ENCODE peak calls at places on chromosomes 2 and 18, in four cellular contexts. One of them, this sample, is unnamed.

GRCh38 chr2:50859110-50859509 is 172.8 kb downstream of the NRXN1 start:
- DNase-seq in midbrain: no peak
- DNase-seq in NCI-H1694: no peak
- DNase-seq in LoVo: no peak
- DNase-seq in this sample: no peak

GRCh38 chr2:138699421-138699820 is 80.8 kb downstream of the NXPH2 start:
- DNase-seq in midbrain: no peak
- DNase-seq in NCI-H1694: no peak
- DNase-seq in LoVo: no peak
- DNase-seq in this sample: no peak

GRCh38 chr18:25236736-25237135 is 115.2 kb downstream of the ZNF521 start:
- DNase-seq in midbrain: no peak
- DNase-seq in NCI-H1694: no peak
- DNase-seq in LoVo: no peak
- DNase-seq in this sample: no peak

GRCh38 chr18:50297621-50298442 is 10.3 kb upstream of the CXXC1 start:
- DNase-seq in midbrain: peak
- DNase-seq in NCI-H1694: no peak
- DNase-seq in LoVo: no peak
- DNase-seq in this sample: peak

GRCh38 chr2:114049280-114049679 is 159.4 kb downstream of the ACTR3 start:
- DNase-seq in midbrain: no peak
- DNase-seq in NCI-H1694: no peak
- DNase-seq in LoVo: no peak
- DNase-seq in this sample: no peak

GRCh38 chr18:34543356-34543755 is 166.7 kb upstream of the DTNA start:
- DNase-seq in midbrain: no peak
- DNase-seq in NCI-H1694: no peak
- DNase-seq in LoVo: no peak
- DNase-seq in this sample: no peak

GRCh38 chr2:239930378-239930777 is 94.8 kb downstream of the NDUFA10 start:
- DNase-seq in midbrain: no peak
- DNase-seq in NCI-H1694: no peak
- DNase-seq in LoVo: no peak
- DNase-seq in this sample: no peak

GRCh38 chr2:8676191-8676914 is 5.5 kb upstream of the ID2 start:
- DNase-seq in midbrain: peak
- DNase-seq in NCI-H1694: no peak
- DNase-seq in LoVo: no peak
- DNase-seq in this sample: no peak

GRCh38 chr2:101630224-101630949 is 67.1 kb upstream of the MAP4K4 start:
- DNase-seq in midbrain: no peak
- DNase-seq in NCI-H1694: no peak
- DNase-seq in LoVo: peak
- DNase-seq in this sample: no peak

GRCh38 chr2:42107249-42108042 is 59.6 kb downstream of the PKDCC start:
- DNase-seq in midbrain: no peak
- DNase-seq in NCI-H1694: no peak
- DNase-seq in LoVo: no peak
- DNase-seq in this sample: no peak

GRCh38 chr2:204796581-204796980 is 251.3 kb downstream of the PARD3B start:
- DNase-seq in midbrain: no peak
- DNase-seq in NCI-H1694: no peak
- DNase-seq in LoVo: no peak
- DNase-seq in this sample: no peak

GRCh38 chr2:120262761-120263428 is 10.2 kb downstream of the RALB start:
- DNase-seq in midbrain: no peak
- DNase-seq in NCI-H1694: no peak
- DNase-seq in LoVo: no peak
- DNase-seq in this sample: no peak

GRCh38 chr2:54613794-54614257 is 109.6 kb upstream of the EML6 start:
- DNase-seq in midbrain: no peak
- DNase-seq in NCI-H1694: no peak
- DNase-seq in LoVo: no peak
- DNase-seq in this sample: no peak

GRCh38 chr2:238727585-238728321 is 120.1 kb upstream of the TWIST2 start:
- DNase-seq in midbrain: no peak
- DNase-seq in NCI-H1694: no peak
- DNase-seq in LoVo: no peak
- DNase-seq in this sample: no peak

GRCh38 chr2:120320318-120320851 is 25.6 kb upstream of the INHBB start:
- DNase-seq in midbrain: no peak
- DNase-seq in NCI-H1694: no peak
- DNase-seq in LoVo: no peak
- DNase-seq in this sample: no peak

GRCh38 chr2:172457606-172458005 is 30.2 kb downstream of the ITGA6 start:
- DNase-seq in midbrain: no peak
- DNase-seq in NCI-H1694: no peak
- DNase-seq in LoVo: no peak
- DNase-seq in this sample: no peak

GRCh38 chr18:32552421-32553030 is 81.8 kb upstream of the GAREM1 start:
- DNase-seq in midbrain: peak
- DNase-seq in NCI-H1694: peak
- DNase-seq in LoVo: peak
- DNase-seq in this sample: peak

GRCh38 chr2:37376421-37377186 is 32.2 kb downstream of the QPCT start:
- DNase-seq in midbrain: no peak
- DNase-seq in NCI-H1694: no peak
- DNase-seq in LoVo: peak
- DNase-seq in this sample: peak

GRCh38 chr2:241755777-241756176 is 20.8 kb upstream of the GAL3ST2 start:
- DNase-seq in midbrain: no peak
- DNase-seq in NCI-H1694: no peak
- DNase-seq in LoVo: no peak
- DNase-seq in this sample: no peak

GRCh38 chr18:54957987-54958386 is 1.3 kb downstream of the CCDC68 start:
- DNase-seq in midbrain: no peak
- DNase-seq in NCI-H1694: no peak
- DNase-seq in LoVo: no peak
- DNase-seq in this sample: no peak

This sample was measured in CD8-positive, alpha-beta T cell.